ENCODE peak calls at places on chromosomes 13 and 19, in four cellular contexts. L is GM12878, C is WTC11, T is K562. E is an unnamed sample.

GRCh38 chr19:48874309-48875135 is 2.3 kb downstream of the PPP1R15A start:
- DNase-seq in L (no peak), C (no peak), T (peak), E (no peak)

GRCh38 chr19:28290963-28291657 is 921.8 kb downstream of the UQCRFS1 start:
- DNase-seq in L (no peak), C (peak), T (no peak), E (no peak)

GRCh38 chr13:107450426-107450825 is 764.9 kb downstream of the LIG4 start:
- DNase-seq in L (no peak), C (no peak), T (no peak), E (no peak)

GRCh38 chr19:56912406-56912805 is 71.9 kb upstream of the PEG3 start:
- DNase-seq in C (no peak), L (no peak), T (no peak), E (no peak)

GRCh38 chr19:5961969-5962945 is 15.7 kb downstream of the RANBP3 start:
- DNase-seq in C (no peak), L (no peak), T (no peak), E (peak)

GRCh38 chr19:36110487-36111199 is at the start of gene OVOL3:
- DNase-seq in C (peak), L (no peak), T (no peak), E (no peak)

GRCh38 chr19:1746401-1747284 is 6.7 kb upstream of the ONECUT3 start:
- DNase-seq in L (no peak), T (peak), C (no peak), E (no peak)

GRCh38 chr19:17645339-17645963 is 42.7 kb downstream of the UNC13A start:
- DNase-seq in C (no peak), L (no peak), T (no peak), E (no peak)

GRCh38 chr13:26707122-26708006 is 53.2 kb downstream of the GPR12 start:
- DNase-seq in C (peak), L (no peak), T (peak), E (peak)

GRCh38 chr13:113545931-113546516 is 38.5 kb upstream of the TFDP1 start:
- DNase-seq in L (no peak), C (no peak), T (no peak), E (no peak)

GRCh38 chr19:41111750-41112295 is 2.4 kb upstream of the CYP2F1 start:
- DNase-seq in C (no peak), T (no peak), L (no peak), E (no peak)

GRCh38 chr19:8610928-8611284 is 391 bp upstream of the ADAMTS10 start:
- DNase-seq in C (no peak), T (no peak), L (no peak), E (no peak)

GRCh38 chr13:89115307-89115706 is 1444.1 kb downstream of the SLITRK5 start:
- DNase-seq in C (peak), T (no peak), L (no peak), E (no peak)

GRCh38 chr13:43959291-43959690 is 79.6 kb downstream of the LACC1 start:
- DNase-seq in L (no peak), T (no peak), C (no peak), E (no peak)

GRCh38 chr19:41264581-41265375 is 606 bp downstream of the HNRNPUL1 start:
- DNase-seq in L (no peak), T (peak), C (peak), E (peak)

GRCh38 chr19:38647966-38648788 is 728 bp downstream of the ACTN4 start:
- DNase-seq in L (no peak), C (no peak), T (no peak), E (no peak)
- TF ChIP-seq ETV6 in L (no peak), C (no peak), T (no peak), E (no peak)

GRCh38 chr19:30158067-30158892 is 213.9 kb upstream of the ZNF536 start:
- DNase-seq in C (no peak), T (no peak), L (no peak), E (no peak)
- TF ChIP-seq ETV6 in C (no peak), T (no peak), L (no peak), E (no peak)

GRCh38 chr13:67736646-67737420 is 506.7 kb upstream of the PCDH9 start:
- DNase-seq in C (peak), L (no peak), T (peak), E (peak)
- TF ChIP-seq ETV6 in C (peak), L (no peak), T (no peak), E (no peak)

DNA sequence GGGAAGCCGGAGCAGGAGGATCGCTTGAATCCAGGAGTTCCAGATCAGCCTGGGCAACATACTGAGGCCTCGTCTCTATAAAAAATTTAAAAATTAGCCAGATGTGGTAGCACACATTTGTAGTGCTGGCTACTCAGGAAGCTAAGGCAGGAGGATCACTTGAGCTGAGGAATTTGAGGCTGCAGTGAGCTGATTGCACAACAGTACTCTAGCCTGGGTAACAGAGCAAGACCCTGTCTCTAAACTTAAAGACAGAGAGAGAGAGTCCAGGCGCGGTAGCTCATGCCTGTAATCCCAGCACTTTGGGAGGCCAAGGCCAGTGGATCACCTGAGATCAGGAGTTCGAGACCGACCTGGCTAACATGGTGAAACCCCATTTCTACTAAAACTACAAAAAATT is 4.4 kb downstream of the IFNL3 start:
- DNase-seq in C (no peak), T (no peak), L (no peak), E (no peak)
- TF ChIP-seq ETV6 in C (no peak), T (no peak), L (no peak), E (no peak)

GRCh38 chr19:45304141-45304926 is 18.3 kb downstream of the CKM start:
- DNase-seq in C (no peak), L (no peak), T (no peak), E (no peak)

GRCh38 chr19:45305007-45305406 is 17.7 kb downstream of the CKM start:
- DNase-seq in C (no peak), T (no peak), L (no peak), E (no peak)

GRCh38 chr19:45306522-45307027 is 16.1 kb downstream of the CKM start:
- DNase-seq in T (peak), L (no peak), C (peak), E (no peak)

GRCh38 chr19:45306040-45306439 is 16.6 kb downstream of the CKM start:
- DNase-seq in C (no peak), T (no peak), L (no peak), E (no peak)

GRCh38 chr19:45305421-45305820 is 17.3 kb downstream of the CKM start:
- DNase-seq in T (peak), L (no peak), C (no peak), E (peak)
- TF ChIP-seq ETV6 in T (no peak), L (no peak), C (no peak), E (no peak)

GRCh38 chr13:61664821-61665705 is 249.4 kb upstream of the PCDH20 start:
- DNase-seq in L (no peak), C (no peak), T (no peak), E (peak)
- TF ChIP-seq ETV6 in L (no peak), C (no peak), T (no peak), E (no peak)

E was measured in HepG2.